ENCODE peak calls at places on chromosome 7, in nine cellular contexts. O is AG10803, J is Peyer's patch, U is kidney, P is mammary epithelial cell, H is cardiac fibroblast, Y is choroid plexus epithelial cell, V is small intestine, W is hepatocyte. R is an unnamed sample.

GRCh38 chr7:12025246-12025645 is 185.8 kb upstream of the TMEM106B start:
- DNase-seq in W (no peak), J (no peak), V (no peak), Y (no peak), O (peak), P (no peak), U (no peak), H (no peak), R (no peak)

GRCh38 chr7:98470131-98470985 is 69.5 kb upstream of the BAIAP2L1 start:
- DNase-seq in H (no peak), P (no peak), V (peak), U (peak), Y (no peak), W (peak), J (peak), O (no peak), R (no peak)

GRCh38 chr7:87628780-87629569 is 777 bp downstream of the RUNDC3B start:
- DNase-seq in Y (peak), P (peak), J (peak), V (peak), H (peak), U (peak), O (no peak), W (peak), R (no peak)

GRCh38 chr7:134461921-134462320 is 3.0 kb upstream of the AKR1B1 start:
- DNase-seq in P (no peak), O (no peak), V (no peak), W (no peak), J (no peak), U (no peak), Y (no peak), H (no peak), R (no peak)

GRCh38 chr7:26365077-26365896 is 73.6 kb downstream of the SNX10 start:
- DNase-seq in J (peak), P (peak), H (peak), Y (peak), U (no peak), O (peak), V (peak), W (peak), R (peak)

GRCh38 chr7:50092579-50093411 is at the start of gene ZPBP:
- DNase-seq in U (no peak), H (peak), P (peak), W (peak), V (peak), J (no peak), O (peak), Y (peak), R (peak)

GRCh38 chr7:70710011-70710480 is 421.9 kb upstream of the GALNT17 start:
- DNase-seq in Y (no peak), W (peak), H (peak), V (no peak), U (no peak), J (no peak), P (peak), O (peak), R (no peak)

GRCh38 chr7:150986556-150986955 is 4.3 kb upstream of the NOS3 start:
- DNase-seq in W (no peak), J (no peak), Y (no peak), O (no peak), U (no peak), H (no peak), P (no peak), V (no peak), R (no peak)

GRCh38 chr7:6433814-6434630 is 13.7 kb downstream of the DAGLB start:
- DNase-seq in J (no peak), Y (no peak), H (no peak), V (no peak), P (no peak), O (no peak), U (no peak), W (no peak), R (no peak)

GRCh38 chr7:111788426-111788825 is 226.1 kb upstream of the IMMP2L start:
- DNase-seq in Y (peak), H (peak), V (no peak), P (peak), O (no peak), J (no peak), U (no peak), W (no peak), R (no peak)

GRCh38 chr7:126700807-126701604 is 551.7 kb downstream of the GRM8 start:
- DNase-seq in V (peak), P (peak), O (peak), U (peak), W (peak), J (peak), Y (peak), H (peak), R (no peak)

GRCh38 chr7:76123316-76123715 is 75.4 kb downstream of the MDH2 start:
- DNase-seq in Y (no peak), J (no peak), V (no peak), O (no peak), W (no peak), U (no peak), P (no peak), H (no peak), R (no peak)

GRCh38 chr7:51321961-51322515 is 5.4 kb upstream of the COBL start:
- DNase-seq in H (no peak), U (no peak), O (no peak), V (no peak), W (no peak), J (no peak), Y (no peak), P (no peak), R (no peak)

GRCh38 chr7:43671520-43671919 is 57.8 kb downstream of the COA1 start:
- DNase-seq in Y (no peak), W (no peak), H (peak), P (no peak), U (no peak), O (no peak), J (no peak), V (no peak), R (no peak)

GRCh38 chr7:12699299-12699698 is 11.9 kb downstream of the ARL4A start:
- DNase-seq in J (no peak), U (no peak), P (no peak), W (no peak), O (no peak), Y (no peak), V (no peak), H (no peak), R (no peak)

GRCh38 chr7:32257632-32258031 is 187.4 kb upstream of the PDE1C start:
- DNase-seq in V (no peak), W (no peak), P (no peak), O (no peak), U (no peak), Y (no peak), H (no peak), J (no peak), R (no peak)

GRCh38 chr7:44348300-44348699 is 22.9 kb upstream of the CAMK2B start:
- DNase-seq in O (peak), V (no peak), W (no peak), J (no peak), P (no peak), H (peak), U (no peak), Y (peak), R (no peak)

GRCh38 chr7:140672382-140673062 is at the start of gene ADCK2:
- DNase-seq in J (peak), W (peak), V (peak), P (peak), Y (peak), U (peak), H (peak), O (peak), R (no peak)

GRCh38 chr7:144717720-144718119 is 118.1 kb downstream of the TPK1 start:
- DNase-seq in P (no peak), J (no peak), Y (no peak), O (no peak), W (no peak), V (no peak), U (no peak), H (no peak), R (no peak)

GRCh38 chr7:35015346-35015859 is 21.9 kb downstream of the DPY19L1 start:
- DNase-seq in O (no peak), W (no peak), V (no peak), P (peak), U (no peak), H (no peak), J (no peak), Y (no peak), R (no peak)

GRCh38 chr7:150633926-150634325 is 1.7 kb upstream of the GIMAP6 start:
- DNase-seq in H (no peak), Y (no peak), O (no peak), P (no peak), U (no peak), J (no peak), V (no peak), W (no peak), R (no peak)

GRCh38 chr7:120273476-120273975 is 551 bp downstream of the KCND2 start:
- DNase-seq in U (peak), O (no peak), W (peak), H (peak), V (peak), P (peak), J (no peak), Y (peak), R (peak)

GRCh38 chr7:101978683-101979082 is 161.3 kb downstream of the CUX1 start:
- DNase-seq in J (no peak), W (no peak), V (no peak), Y (no peak), U (no peak), H (no peak), P (no peak), O (no peak), R (no peak)

GRCh38 chr7:26629696-26630095 is 234.7 kb downstream of the SKAP2 start:
- DNase-seq in U (no peak), J (no peak), W (no peak), Y (no peak), V (no peak), H (no peak), O (no peak), P (no peak), R (peak)

GRCh38 chr7:134284952-134285351 is 31.8 kb downstream of the SLC35B4 start:
- DNase-seq in P (no peak), W (no peak), V (no peak), U (no peak), J (no peak), H (no peak), O (no peak), Y (no peak), R (no peak)

GRCh38 chr7:114007391-114007790 is 88.6 kb upstream of the PPP1R3A start:
- DNase-seq in O (no peak), J (no peak), U (no peak), P (no peak), V (no peak), Y (no peak), H (no peak), W (no peak), R (no peak)

GRCh38 chr7:141654551-141654950 is 47.4 kb downstream of the DENND11 start:
- DNase-seq in P (peak), H (peak), U (no peak), Y (peak), O (peak), J (peak), W (peak), V (peak), R (peak)

GRCh38 chr7:25805027-25805687 is 346.8 kb upstream of the NFE2L3 start:
- DNase-seq in V (no peak), W (no peak), H (peak), Y (peak), U (no peak), J (no peak), O (peak), P (peak), R (no peak)

GRCh38 chr7:148941598-148942280 is 57.6 kb upstream of the EZH2 start:
- DNase-seq in U (peak), J (peak), V (peak), P (peak), W (peak), H (peak), O (peak), Y (peak), R (peak)

GRCh38 chr7:140475747-140476333 is 3.5 kb downstream of the MKRN1 start:
- DNase-seq in W (peak), P (peak), H (peak), Y (peak), U (no peak), O (peak), J (peak), V (peak), R (no peak)

GRCh38 chr7:50684702-50685074 is 98.0 kb downstream of the GRB10 start:
- DNase-seq in P (no peak), J (no peak), O (no peak), V (no peak), W (no peak), Y (no peak), H (no peak), U (no peak), R (no peak)

GRCh38 chr7:143901360-143901709 is 641 bp downstream of the TCAF1 start:
- DNase-seq in J (no peak), W (peak), P (no peak), V (no peak), U (peak), O (peak), H (peak), Y (peak), R (no peak)

GRCh38 chr7:5429253-5429856 is 5.7 kb upstream of the TNRC18 start:
- DNase-seq in J (no peak), W (peak), U (peak), V (peak), Y (peak), O (peak), P (peak), H (peak), R (no peak)

GRCh38 chr7:55838595-55838994 is 24.0 kb downstream of the SEPTIN14 start:
- DNase-seq in W (no peak), H (no peak), P (no peak), V (no peak), Y (no peak), J (no peak), U (no peak), O (no peak), R (no peak)

GRCh38 chr7:92293887-92294616 is 48.3 kb downstream of the ANKIB1 start:
- DNase-seq in P (no peak), W (no peak), V (peak), J (no peak), Y (peak), U (no peak), O (no peak), H (peak), R (no peak)
- H3K4me3 ChIP-seq in P (no peak), W (no peak), V (no peak), J (peak), Y (no peak), U (peak), O (no peak), H (no peak), R (no peak)

GRCh38 chr7:28389504-28390385 is 22.6 kb upstream of the CREB5 start:
- DNase-seq in W (peak), J (no peak), P (peak), O (peak), H (peak), V (peak), U (no peak), Y (peak), R (peak)
- H3K4me3 ChIP-seq in W (no peak), J (no peak), P (peak), O (peak), H (no peak), V (no peak), U (peak), Y (peak), R (no peak)

GRCh38 chr7:130494480-130494879 is 2.6 kb downstream of the MEST start:
- DNase-seq in Y (no peak), V (no peak), O (no peak), U (no peak), J (no peak), P (no peak), W (no peak), H (no peak), R (no peak)

GRCh38 chr7:130491841-130492518 is at the start of gene MEST:
- DNase-seq in Y (peak), W (peak), U (peak), J (no peak), P (no peak), V (no peak), H (peak), O (no peak), R (no peak)

GRCh38 chr7:130493275-130493868 is 1.5 kb downstream of the MEST start:
- DNase-seq in V (no peak), W (no peak), J (no peak), P (no peak), H (no peak), O (peak), Y (no peak), U (peak), R (no peak)

GRCh38 chr7:130490888-130491771 is 755 bp upstream of the MEST start:
- DNase-seq in V (no peak), P (no peak), J (no peak), Y (peak), U (peak), O (no peak), W (peak), H (peak), R (no peak)

GRCh38 chr7:130492519-130493274 is 812 bp downstream of the MEST start:
- DNase-seq in Y (no peak), J (no peak), V (no peak), H (no peak), O (no peak), P (no peak), U (peak), W (no peak), R (no peak)
- H3K4me3 ChIP-seq in Y (peak), J (peak), V (no peak), H (peak), O (peak), P (peak), U (peak), W (peak), R (no peak)

GRCh38 chr7:38335123-38335489 is 61.7 kb upstream of the TARP start:
- DNase-seq in V (no peak), J (no peak), Y (no peak), O (no peak), W (no peak), U (no peak), P (no peak), H (no peak), R (no peak)

GRCh38 chr7:38330861-38331709 is 57.6 kb upstream of the TARP start:
- DNase-seq in Y (no peak), V (no peak), P (no peak), O (no peak), U (no peak), J (no peak), W (no peak), H (no peak), R (no peak)

GRCh38 chr7:38334163-38334562 is 60.7 kb upstream of the TARP start:
- DNase-seq in P (no peak), O (no peak), J (no peak), Y (no peak), W (no peak), U (no peak), H (no peak), V (no peak), R (no peak)

GRCh38 chr7:38339953-38340819 is 66.8 kb upstream of the TARP start:
- DNase-seq in O (no peak), V (no peak), U (no peak), J (no peak), W (no peak), H (no peak), P (no peak), Y (no peak), R (no peak)

DNA sequence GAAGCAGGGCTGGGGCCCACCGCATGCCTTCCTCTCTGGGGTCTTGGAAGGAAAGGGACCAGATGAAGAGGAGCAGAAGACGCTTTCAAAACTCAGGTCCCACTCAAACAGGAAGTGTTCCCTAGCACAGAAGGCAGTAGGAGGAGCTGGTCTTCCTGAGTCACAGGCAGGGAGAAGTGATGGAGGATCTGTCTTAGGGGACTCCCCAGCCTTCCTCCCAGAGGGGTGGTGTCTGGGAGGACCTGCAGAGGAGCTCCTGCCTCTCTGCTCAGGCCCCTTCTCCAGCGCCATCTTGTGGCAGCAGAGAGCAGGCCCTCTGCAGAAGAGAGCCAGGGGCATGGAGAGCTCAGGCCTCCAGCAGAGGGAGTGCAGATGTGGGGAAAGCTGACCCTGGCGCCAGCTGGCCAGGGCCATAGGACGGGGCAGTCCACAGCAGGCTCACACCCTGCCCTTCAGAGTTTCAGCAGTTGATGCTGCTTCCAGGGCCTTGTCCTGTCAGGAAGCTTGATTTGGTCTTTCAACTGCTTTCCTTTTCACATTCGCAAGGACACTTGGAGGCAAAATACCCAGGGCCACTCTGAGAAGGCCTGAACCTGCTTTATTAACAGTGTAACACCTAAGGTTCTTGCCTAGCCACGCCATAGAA is 62.2 kb upstream of the TARP start:
- DNase-seq in O (peak), J (peak), H (peak), W (peak), P (peak), U (peak), V (peak), Y (peak), R (peak)
- H3K4me3 ChIP-seq in O (no peak), J (peak), H (no peak), W (no peak), P (no peak), U (no peak), V (no peak), Y (no peak), R (no peak)

GRCh38 chr7:155731871-155732270 is 80.4 kb downstream of the SHH start:
- DNase-seq in W (no peak), J (no peak), Y (no peak), U (no peak), P (no peak), V (no peak), O (no peak), H (no peak), R (no peak)

GRCh38 chr7:155732275-155732674 is 80.0 kb downstream of the SHH start:
- DNase-seq in V (no peak), W (no peak), O (no peak), J (no peak), P (no peak), H (no peak), Y (no peak), U (no peak), R (no peak)

GRCh38 chr7:155733582-155734444 is 78.5 kb downstream of the SHH start:
- DNase-seq in V (no peak), P (no peak), J (no peak), H (no peak), U (no peak), W (no peak), Y (no peak), O (no peak), R (no peak)

GRCh38 chr7:155735442-155736118 is 76.7 kb downstream of the SHH start:
- DNase-seq in J (no peak), H (no peak), P (no peak), O (no peak), V (peak), W (no peak), U (no peak), Y (no peak), R (no peak)

GRCh38 chr7:155734445-155734809 is 77.8 kb downstream of the SHH start:
- DNase-seq in W (no peak), U (no peak), Y (no peak), H (no peak), J (no peak), V (no peak), O (no peak), P (peak), R (no peak)
- H3K4me3 ChIP-seq in W (no peak), U (no peak), Y (no peak), H (no peak), J (no peak), V (no peak), O (no peak), P (no peak), R (no peak)

GRCh38 chr7:22216832-22217475 is 140.0 kb downstream of the RAPGEF5 start:
- DNase-seq in J (no peak), Y (no peak), W (no peak), P (no peak), V (no peak), O (no peak), H (no peak), U (no peak), R (no peak)
- H3K4me3 ChIP-seq in J (no peak), Y (no peak), W (no peak), P (no peak), V (no peak), O (no peak), H (no peak), U (peak), R (no peak)